ENCODE peak calls at places on chromosomes 2 and 18, in seven cellular contexts. V is adrenal gland; Q is left cardiac atrium; U is NCI-H1105; I is stimulated activated CD8-positive, alpha-beta memory T cell treated with anti-CD3 and anti-CD28 coated beads, Interleukin-4, amount 100 ng/mL, for 4 hours; D is colonic mucosa; E is Right ventricle myocardium superior. R is an unnamed sample.

GRCh38 chr2:102376052-102376591 is 20.5 kb downstream of the IL18R1 start:
- DNase-seq in V (no peak), Q (no peak), U (no peak), I (no peak), D (no peak), E (no peak), R (no peak)

GRCh38 chr2:32739679-32740078 is 111.8 kb downstream of the TTC27 start:
- DNase-seq in V (no peak), Q (no peak), U (no peak), I (no peak), D (no peak), E (no peak), R (no peak)

GRCh38 chr2:168272225-168272624 is 24.8 kb upstream of the STK39 start:
- DNase-seq in V (no peak), Q (no peak), U (peak), I (no peak), D (no peak), E (no peak), R (no peak)

GRCh38 chr2:120985174-120985996 is 249.7 kb downstream of the GLI2 start:
- DNase-seq in V (no peak), Q (no peak), U (no peak), I (no peak), D (no peak), E (no peak), R (no peak)

GRCh38 chr2:170744248-170745002 is 25.8 kb upstream of the ERICH2 start:
- DNase-seq in V (peak), Q (no peak), U (no peak), I (no peak), D (no peak), E (no peak), R (no peak)

GRCh38 chr18:28175930-28176673 is 828 bp downstream of the CDH2 start:
- DNase-seq in V (peak), Q (no peak), U (peak), I (no peak), D (no peak), E (peak), R (peak)

GRCh38 chr2:17303054-17303453 is 215.2 kb downstream of the RAD51AP2 start:
- DNase-seq in V (no peak), Q (no peak), U (no peak), I (no peak), D (no peak), E (no peak), R (no peak)

GRCh38 chr2:7355781-7356180 is 438.6 kb downstream of the RNF144A start:
- DNase-seq in V (no peak), Q (no peak), U (no peak), I (no peak), D (no peak), E (no peak), R (no peak)

GRCh38 chr2:30611572-30611971 is 164.5 kb downstream of the LCLAT1 start:
- DNase-seq in V (no peak), Q (no peak), U (no peak), I (no peak), D (no peak), E (no peak), R (no peak)

GRCh38 chr2:95062716-95063400 is 37.4 kb downstream of the MAL start:
- DNase-seq in V (no peak), Q (no peak), U (no peak), I (no peak), D (no peak), E (no peak), R (no peak)

GRCh38 chr2:165015052-165015642 is 59.8 kb upstream of the SLC38A11 start:
- DNase-seq in V (peak), Q (peak), U (peak), I (no peak), D (peak), E (peak), R (peak)

GRCh38 chr18:22391571-22392359 is 25.9 kb downstream of the CTAGE1 start:
- DNase-seq in V (peak), Q (peak), U (no peak), I (peak), D (peak), E (no peak), R (no peak)

GRCh38 chr18:11957636-11958035 is 23.7 kb upstream of the IMPA2 start:
- DNase-seq in V (no peak), Q (no peak), U (no peak), I (no peak), D (no peak), E (no peak), R (no peak)

GRCh38 chr2:21317131-21317530 is 193.4 kb downstream of the TDRD15 start:
- DNase-seq in V (peak), Q (peak), U (peak), I (no peak), D (peak), E (peak), R (peak)

GRCh38 chr18:43855376-43855775 is 578.1 kb upstream of the SYT4 start:
- DNase-seq in V (no peak), Q (no peak), U (no peak), I (no peak), D (no peak), E (no peak), R (no peak)

GRCh38 chr2:171205551-171205950 is 44.9 kb upstream of the TLK1 start:
- DNase-seq in V (no peak), Q (no peak), U (no peak), I (no peak), D (no peak), E (no peak), R (no peak)

GRCh38 chr2:74347747-74348146 is 4.5 kb upstream of the SLC4A5 start:
- DNase-seq in V (no peak), Q (no peak), U (no peak), I (no peak), D (no peak), E (no peak), R (no peak)

GRCh38 chr2:97739893-97740245 is 26.5 kb downstream of the ZAP70 start:
- DNase-seq in V (no peak), Q (no peak), U (no peak), I (no peak), D (no peak), E (no peak), R (peak)

GRCh38 chr2:74333175-74333574 is 10.0 kb downstream of the SLC4A5 start:
- DNase-seq in V (peak), Q (no peak), U (peak), I (no peak), D (peak), E (no peak), R (no peak)

GRCh38 chr2:188333751-188334524 is 42.3 kb downstream of the GULP1 start:
- DNase-seq in V (no peak), Q (peak), U (no peak), I (no peak), D (no peak), E (peak), R (peak)

GRCh38 chr2:135473567-135473966 is 57.5 kb downstream of the ZRANB3 start:
- DNase-seq in V (peak), Q (no peak), U (peak), I (no peak), D (no peak), E (no peak), R (no peak)

GRCh38 chr18:26425148-26425531 is 123.2 kb downstream of the KCTD1 start:
- DNase-seq in V (no peak), Q (no peak), U (no peak), I (no peak), D (no peak), E (no peak), R (no peak)

R was measured in left ventricle myocardium inferior.